ENCODE peak calls at places on chromosomes 11 and 22, in ten cellular contexts. C, D, S, R, I, K, L, E, G and H are unnamed samples.

GRCh38 chr22:24466831-24467249 is 28.3 kb upstream of the UPB1 start:
- DNase-seq in K (peak), S (peak), L (peak), D (peak), G (peak), C (no peak), R (no peak), I (peak), E (no peak), H (peak)

GRCh38 chr22:23225337-23225723 is 45.0 kb downstream of the BCR start:
- DNase-seq in K (no peak), E (no peak), S (no peak), D (no peak), I (peak), G (no peak), L (no peak), C (no peak), R (no peak), H (no peak)

GRCh38 chr11:86249307-86250098 is 5.0 kb downstream of the EED start:
- DNase-seq in E (no peak), S (no peak), R (no peak), G (no peak), I (no peak), C (no peak), K (no peak), L (no peak), D (no peak), H (no peak)

GRCh38 chr11:16843307-16843706 is 104.9 kb downstream of the C11orf58 start:
- DNase-seq in G (no peak), S (no peak), L (no peak), D (peak), K (no peak), R (no peak), I (no peak), E (no peak), C (no peak), H (no peak)

GRCh38 chr22:46801331-46801811 is 38.9 kb downstream of the TBC1D22A start:
- DNase-seq in C (no peak), K (no peak), G (no peak), S (no peak), L (no peak), R (no peak), E (no peak), D (no peak), I (no peak), H (no peak)

GRCh38 chr11:134069426-134069921 is 602 bp downstream of the JAM3 start:
- DNase-seq in S (no peak), K (peak), C (peak), D (peak), G (no peak), I (no peak), E (no peak), R (no peak), L (no peak), H (peak)

GRCh38 chr11:82927264-82927880 is 25.8 kb downstream of the DDIAS start:
- DNase-seq in G (peak), K (no peak), L (peak), D (peak), C (peak), R (peak), E (no peak), I (peak), S (peak), H (peak)

GRCh38 chr11:126502159-126502558 is 146.7 kb downstream of the ST3GAL4 start:
- DNase-seq in S (no peak), D (no peak), I (no peak), E (no peak), L (no peak), R (no peak), K (no peak), G (no peak), C (no peak), H (no peak)

GRCh38 chr22:29109853-29110252 is 37.0 kb downstream of the KREMEN1 start:
- DNase-seq in E (no peak), L (peak), K (no peak), C (no peak), R (no peak), S (no peak), D (no peak), G (no peak), I (peak), H (no peak)

GRCh38 chr11:128687321-128687720 is 6.6 kb upstream of the FLI1 start:
- DNase-seq in S (no peak), I (no peak), R (no peak), L (no peak), K (peak), C (peak), E (no peak), G (no peak), D (peak), H (no peak)

GRCh38 chr11:110093407-110094297 is 460 bp downstream of the ZC3H12C start:
- DNase-seq in D (peak), K (peak), S (no peak), R (no peak), G (no peak), E (peak), I (peak), C (peak), L (peak), H (peak)

GRCh38 chr11:117505285-117505970 is 177.8 kb downstream of the CEP164 start:
- DNase-seq in L (no peak), E (no peak), S (no peak), I (no peak), D (no peak), C (no peak), R (no peak), K (no peak), G (no peak), H (no peak)

GRCh38 chr11:64864135-64864472 is 14.3 kb downstream of the EHD1 start:
- DNase-seq in S (no peak), D (no peak), K (no peak), L (no peak), I (no peak), E (no peak), C (no peak), G (no peak), R (no peak), H (no peak)

GRCh38 chr11:11860103-11860979 is 18.6 kb downstream of the USP47 start:
- DNase-seq in D (peak), C (no peak), R (no peak), L (peak), E (no peak), I (peak), K (no peak), G (no peak), S (no peak), H (no peak)

DNA sequence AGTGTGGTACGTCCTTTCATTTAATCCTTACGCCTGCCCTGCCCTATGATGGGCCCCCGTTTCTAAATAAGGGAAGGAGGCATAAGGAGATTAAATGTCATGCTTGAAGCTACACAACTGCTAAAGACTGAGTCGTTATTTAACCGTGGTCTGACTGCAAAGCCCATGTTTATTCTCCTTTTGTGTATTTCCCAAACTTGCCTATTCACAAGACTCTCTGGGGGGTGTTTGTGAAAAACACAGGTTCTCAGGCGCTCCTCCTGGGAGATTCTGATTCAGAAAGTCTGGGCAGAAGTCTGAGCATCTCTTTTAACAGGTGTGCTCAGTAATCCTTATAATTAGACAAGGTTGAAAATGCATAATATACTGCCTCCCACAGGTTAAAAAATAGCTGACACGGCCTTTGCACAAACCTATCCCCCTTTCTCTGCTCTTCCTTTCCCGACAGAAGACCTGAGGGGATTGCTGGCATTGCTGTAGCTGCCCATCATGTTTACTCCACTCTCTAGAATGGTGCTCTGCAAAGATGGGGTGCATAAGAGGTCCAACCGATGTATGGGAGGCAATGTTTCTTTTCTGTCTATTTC is 56.4 kb upstream of the ZBTB44 start:
- DNase-seq in S (no peak), G (no peak), I (peak), C (peak), E (no peak), K (no peak), R (no peak), D (no peak), L (no peak), H (no peak)
- TF ChIP-seq CTCF in S (no peak), G (no peak), I (peak), C (peak), E (no peak), K (no peak), R (no peak), D (no peak), L (no peak), H (no peak)

GRCh38 chr11:34358666-34359547 is 1.1 kb upstream of the ABTB2 start:
- DNase-seq in R (no peak), G (no peak), D (peak), I (peak), S (peak), C (peak), L (peak), E (peak), K (peak), H (peak)

GRCh38 chr11:34357646-34358257 is at the start of gene ABTB2:
- DNase-seq in C (peak), G (peak), D (peak), I (peak), R (peak), L (peak), S (peak), K (peak), E (peak), H (peak)

GRCh38 chr11:34358258-34358665 is 452 bp upstream of the ABTB2 start:
- DNase-seq in E (no peak), S (peak), C (peak), K (peak), G (no peak), R (no peak), L (peak), D (peak), I (peak), H (peak)

GRCh38 chr11:34360056-34360455 is 2.2 kb upstream of the ABTB2 start:
- DNase-seq in R (no peak), K (no peak), C (no peak), L (no peak), E (no peak), I (no peak), D (no peak), S (no peak), G (no peak), H (no peak)

GRCh38 chr11:34359548-34359891 is 1.7 kb upstream of the ABTB2 start:
- DNase-seq in L (no peak), G (no peak), R (no peak), K (no peak), E (no peak), C (no peak), D (no peak), S (peak), I (peak), H (no peak)
- H3K4me3 ChIP-seq in L (peak), G (no peak), R (peak), K (no peak), E (peak), C (peak), D (peak), S (peak), I (peak), H (no peak)

GRCh38 chr11:67640021-67640757 is 626 bp upstream of the TBX10 start:
- DNase-seq in S (peak), I (peak), G (no peak), D (peak), E (peak), L (peak), K (no peak), R (no peak), C (peak), H (peak)
- TF ChIP-seq CTCF in S (peak), I (peak), G (peak), D (peak), E (peak), L (peak), K (peak), R (peak), C (peak), H (peak)

GRCh38 chr11:112783945-112784322 is 177.3 kb upstream of the NCAM1 start:
- DNase-seq in K (no peak), G (no peak), D (peak), C (no peak), E (no peak), S (no peak), R (no peak), I (no peak), L (no peak), H (peak)

GRCh38 chr11:112785104-112785503 is 176.1 kb upstream of the NCAM1 start:
- DNase-seq in S (no peak), I (no peak), G (no peak), L (no peak), D (peak), K (no peak), R (no peak), C (no peak), E (no peak), H (peak)

GRCh38 chr11:112785717-112786116 is 175.5 kb upstream of the NCAM1 start:
- DNase-seq in C (no peak), L (peak), R (no peak), K (no peak), E (no peak), D (peak), I (no peak), S (no peak), G (peak), H (peak)

GRCh38 chr11:112786196-112786595 is 175.0 kb upstream of the NCAM1 start:
- DNase-seq in E (no peak), R (no peak), C (no peak), K (no peak), S (no peak), G (no peak), L (no peak), D (no peak), I (no peak), H (no peak)

GRCh38 chr11:112784323-112785073 is 176.7 kb upstream of the NCAM1 start:
- DNase-seq in I (no peak), R (no peak), S (no peak), E (no peak), G (peak), D (peak), K (peak), C (peak), L (peak), H (peak)
- H3K4me3 ChIP-seq in I (no peak), R (no peak), S (no peak), E (peak), G (no peak), D (peak), K (no peak), C (no peak), L (no peak), H (no peak)

GRCh38 chr11:33257160-33257896 is at the start of gene HIPK3:
- DNase-seq in E (peak), D (peak), K (peak), C (peak), G (no peak), R (no peak), S (peak), L (peak), I (peak), H (peak)
- TF ChIP-seq CTCF in E (peak), D (no peak), K (peak), C (peak), G (no peak), R (peak), S (no peak), L (no peak), I (peak), H (peak)

DNA sequence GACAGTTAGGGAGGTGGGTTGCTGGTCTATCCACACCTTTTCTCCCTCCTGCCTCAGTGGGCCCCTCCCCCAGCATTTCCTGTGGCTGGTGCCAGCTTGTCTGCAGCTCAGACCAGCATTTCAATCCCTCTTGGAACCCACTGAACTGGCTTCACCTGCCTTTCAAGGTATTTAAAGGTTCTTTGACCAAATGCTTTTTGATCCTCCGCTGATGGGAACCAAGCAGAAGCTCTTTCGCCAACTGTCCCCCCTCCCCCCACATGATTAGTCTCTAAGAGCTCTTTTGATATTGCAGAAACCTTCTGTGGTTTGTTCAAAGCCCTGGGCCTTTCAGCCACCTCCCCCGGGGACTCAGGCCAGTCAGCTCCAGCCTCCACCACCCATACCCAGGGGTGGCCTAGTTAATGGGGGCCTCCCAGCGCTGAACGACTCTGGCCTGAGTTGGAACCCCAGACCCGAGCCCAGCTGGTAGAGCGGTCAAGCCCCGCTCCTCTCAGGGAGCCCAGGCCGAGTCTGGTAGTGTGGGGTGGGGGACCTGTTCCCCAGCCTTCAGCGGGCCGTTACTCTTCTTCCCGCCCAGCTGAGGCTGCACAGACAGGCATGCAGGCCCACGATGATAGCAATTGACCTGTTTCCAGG is 6.0 kb upstream of the SYT7 start:
- DNase-seq in E (no peak), I (no peak), L (no peak), R (no peak), K (no peak), G (no peak), C (peak), D (no peak), S (no peak), H (no peak)
- H3K4me3 ChIP-seq in E (peak), I (no peak), L (no peak), R (peak), K (no peak), G (no peak), C (peak), D (no peak), S (no peak), H (no peak)

GRCh38 chr11:2631161-2631560 is 68.6 kb downstream of the KCNQ1OT1 start:
- DNase-seq in L (no peak), E (no peak), S (no peak), R (no peak), G (no peak), D (no peak), I (no peak), C (no peak), K (no peak), H (no peak)

GRCh38 chr11:2625183-2625582 is 74.6 kb downstream of the KCNQ1OT1 start:
- DNase-seq in E (no peak), L (no peak), S (no peak), D (no peak), G (no peak), C (no peak), R (no peak), K (no peak), I (no peak), H (no peak)

GRCh38 chr11:2630679-2631078 is 69.1 kb downstream of the KCNQ1OT1 start:
- DNase-seq in I (no peak), S (no peak), C (no peak), R (no peak), D (no peak), L (no peak), G (no peak), E (no peak), K (no peak), H (no peak)
- TF ChIP-seq CTCF in I (no peak), S (no peak), C (no peak), R (no peak), D (no peak), L (no peak), G (no peak), E (no peak), K (no peak), H (no peak)

GRCh38 chr11:60844045-60844869 is 2.3 kb downstream of the CCDC86 start:
- DNase-seq in K (no peak), G (no peak), R (no peak), L (peak), S (no peak), D (no peak), C (no peak), E (no peak), I (peak), H (peak)
- H3K4me3 ChIP-seq in K (no peak), G (peak), R (peak), L (peak), S (peak), D (peak), C (peak), E (peak), I (peak), H (peak)

GRCh38 chr11:1918436-1919315 is 827 bp upstream of the TNNT3 start:
- DNase-seq in E (no peak), G (no peak), S (no peak), I (no peak), C (no peak), R (no peak), D (no peak), L (no peak), K (no peak), H (no peak)
- TF ChIP-seq CTCF in E (no peak), G (peak), S (no peak), I (no peak), C (no peak), R (no peak), D (no peak), L (peak), K (no peak), H (no peak)